ENCODE peak calls at places on chromosomes 6 and 20, in nine cellular contexts. C, B, D, K, G, Q, M, H and T are unnamed samples.

GRCh38 chr6:87923389-87924050 is 124.1 kb upstream of the SPACA1 start:
- DNase-seq in C (no peak), G (peak; percentile 74), K (no peak), Q (no peak), M (no peak), B (no peak), D (no peak), H (no peak), T (no peak)

GRCh38 chr6:47780510-47781356 is 1.1 kb upstream of the OPN5 start:
- DNase-seq in Q (peak; percentile 59), C (peak; percentile 36), D (no peak), B (peak; percentile 73), G (peak; percentile 82), H (peak; percentile 56), K (peak; percentile 42), M (peak; percentile 50), T (peak; percentile 72)

GRCh38 chr6:76043690-76044089 is 28.8 kb downstream of the IMPG1 start:
- DNase-seq in Q (no peak), M (no peak), B (no peak), D (no peak), H (no peak), G (no peak), K (no peak), C (no peak), T (peak; percentile 36)

GRCh38 chr6:53975966-53976610 is 135.2 kb upstream of the MLIP start:
- DNase-seq in M (no peak), H (no peak), D (no peak), C (no peak), K (no peak), B (peak; percentile 19), Q (no peak), G (no peak), T (no peak)

GRCh38 chr6:39416728-39417127 is 94.2 kb upstream of the KCNK16 start:
- DNase-seq in B (peak; percentile 73), M (no peak), D (no peak), H (no peak), G (no peak), C (peak; percentile 83), K (no peak), Q (no peak), T (peak; percentile 1)

GRCh38 chr6:143689852-143690251 is 12.1 kb downstream of the PHACTR2 start:
- DNase-seq in G (no peak), D (no peak), H (no peak), M (no peak), K (no peak), Q (no peak), C (no peak), B (peak; percentile 49), T (no peak)

GRCh38 chr6:128361378-128361777 is 159.0 kb downstream of the PTPRK start:
- DNase-seq in B (no peak), G (no peak), M (no peak), K (no peak), Q (no peak), C (no peak), D (no peak), H (no peak), T (no peak)

GRCh38 chr20:59016795-59017492 is 2.3 kb upstream of the TUBB1 start:
- DNase-seq in G (peak; percentile 35), B (no peak), C (no peak), M (no peak), D (no peak), Q (no peak), K (no peak), H (no peak), T (no peak)

GRCh38 chr6:126180585-126180984 is 159.3 kb upstream of the CENPW start:
- DNase-seq in Q (no peak), B (peak; percentile 92), G (no peak), D (no peak), M (no peak), C (no peak), K (peak; percentile 59), H (no peak), T (peak; percentile 97)

GRCh38 chr6:105896821-105897095 is 189.4 kb upstream of the PRDM1 start:
- DNase-seq in B (no peak), H (peak; percentile 12), D (no peak), G (no peak), M (no peak), C (no peak), K (no peak), Q (no peak), T (no peak)

GRCh38 chr6:56713285-56713684 is 70.6 kb upstream of the DST start:
- DNase-seq in K (no peak), Q (no peak), M (no peak), B (peak; percentile 88), H (no peak), G (no peak), C (peak; percentile 84), D (no peak), T (peak; percentile 80)

GRCh38 chr6:155275808-155276480 is 12.1 kb downstream of the CLDN20 start:
- DNase-seq in D (peak; percentile 62), H (no peak), M (peak; percentile 55), K (no peak), B (no peak), Q (no peak), C (no peak), G (no peak), T (no peak)

GRCh38 chr6:56890683-56891429 is 64.1 kb upstream of the BEND6 start:
- DNase-seq in C (peak; percentile 93), K (no peak), G (peak; percentile 15), Q (no peak), D (no peak), B (peak; percentile 86), M (no peak), H (no peak), T (peak; percentile 67)

GRCh38 chr6:18515767-18516166 is 128.6 kb downstream of the RNF144B start:
- DNase-seq in K (peak; percentile 55), H (no peak), C (peak; percentile 64), M (no peak), B (no peak), Q (no peak), D (no peak), G (no peak), T (peak; percentile 5)

GRCh38 chr6:145904391-145904790 is 59.8 kb downstream of the SHPRH start:
- DNase-seq in H (no peak), C (no peak), B (no peak), M (no peak), K (no peak), G (peak; percentile 31), D (no peak), Q (no peak), T (no peak)

GRCh38 chr20:51184289-51184688 is 161.4 kb upstream of the KCNG1 start:
- DNase-seq in Q (no peak), H (no peak), K (no peak), B (peak; percentile 55), M (peak; percentile 2), G (no peak), C (no peak), D (no peak), T (no peak)

GRCh38 chr20:57007171-57007540 is 259.3 kb downstream of the BMP7 start:
- DNase-seq in Q (no peak), H (no peak), G (no peak), B (no peak), C (no peak), K (no peak), M (no peak), D (no peak), T (no peak)

GRCh38 chr6:12401200-12401599 is 111.0 kb downstream of the EDN1 start:
- DNase-seq in H (no peak), B (no peak), M (no peak), C (no peak), K (no peak), Q (no peak), D (no peak), G (no peak), T (no peak)

GRCh38 chr20:9032758-9033157 is 36.1 kb upstream of the PLCB4 start:
- DNase-seq in K (no peak), M (no peak), C (peak; percentile 55), Q (no peak), G (no peak), H (no peak), D (no peak), B (no peak), T (no peak)

GRCh38 chr6:117459447-117459944 is 23.0 kb upstream of the DCBLD1 start:
- DNase-seq in K (no peak), D (no peak), M (no peak), C (no peak), H (no peak), G (no peak), B (no peak), Q (no peak), T (no peak)

GRCh38 chr20:24650091-24650490 is 180.7 kb downstream of the SYNDIG1 start:
- DNase-seq in H (no peak), K (no peak), C (peak; percentile 82), B (peak; percentile 48), M (no peak), D (no peak), Q (no peak), G (no peak), T (no peak)

GRCh38 chr20:18632196-18632789 is 44.4 kb downstream of the DTD1 start:
- DNase-seq in B (peak; percentile 72), D (peak; percentile 74), Q (peak; percentile 73), M (peak; percentile 86), H (peak; percentile 57), K (peak; percentile 8), C (peak; percentile 66), G (peak; percentile 77), T (peak; percentile 72)

GRCh38 chr6:113137411-113137810 is 719.7 kb upstream of the MARCKS start:
- DNase-seq in K (no peak), D (peak; percentile 42), Q (no peak), C (no peak), H (no peak), M (no peak), B (peak; percentile 71), G (no peak), T (no peak)

GRCh38 chr20:62525014-62525413 is 49.2 kb upstream of the GATA5 start:
- DNase-seq in G (no peak), D (no peak), Q (no peak), B (no peak), C (no peak), M (no peak), K (no peak), H (no peak), T (no peak)